ENCODE peak calls at places on chromosomes 4 and X, in ten cellular contexts. L is upper lobe of left lung; C is SK-MEL-5; N is GM23248; D is stimulated activated CD4-positive, alpha-beta T cell treated with anti-CD3 and anti-CD28 coated beads, Interleukin-2, amount 100 ng/mL, for 48 hours; J is substantia nigra; Y is hippocampal formation; G is LoVo; H is AG10803; X is NCI-H1694 treated with DMSO at 0.1 percent for 48 hours. W is an unnamed sample.

GRCh38 chr4:124907881-124908280 is 195.3 kb upstream of the ANKRD50 start:
- DNase-seq in Y (no peak), C (no peak), L (no peak), H (peak), J (no peak), G (no peak), N (peak), D (no peak), X (no peak), W (no peak)

GRCh38 chr4:158850800-158851644 is 82.2 kb downstream of the FNIP2 start:
- DNase-seq in G (peak), Y (no peak), H (peak), D (no peak), X (peak), L (no peak), C (peak), J (no peak), N (peak), W (no peak)

GRCh38 chr4:83862471-83862870 is 326.6 kb downstream of the GPAT3 start:
- DNase-seq in X (no peak), J (no peak), C (no peak), G (no peak), H (peak), N (no peak), L (peak), Y (no peak), D (no peak), W (no peak)

GRCh38 chr4:105350859-105351494 is 122.9 kb downstream of the PPA2 start:
- DNase-seq in G (no peak), D (no peak), C (no peak), J (no peak), L (no peak), X (no peak), H (peak), N (peak), Y (no peak), W (no peak)

GRCh38 chr4:26782168-26782829 is 78.3 kb upstream of the STIM2 start:
- DNase-seq in Y (no peak), H (no peak), C (no peak), J (no peak), X (no peak), N (no peak), L (no peak), D (no peak), G (no peak), W (no peak)

GRCh38 chrX:85003655-85004244 is at the start of gene APOOL:
- DNase-seq in D (peak), G (peak), N (peak), Y (peak), J (peak), L (peak), H (peak), X (peak), C (peak), W (peak)

GRCh38 chr4:89765966-89766365 is 71.0 kb downstream of the SNCA start:
- DNase-seq in D (no peak), H (peak), G (no peak), Y (no peak), J (no peak), L (no peak), N (peak), C (peak), X (peak), W (no peak)

GRCh38 chr4:150211016-150211415 is 132.8 kb downstream of the DCLK2 start:
- DNase-seq in D (no peak), H (peak), Y (peak), G (no peak), X (no peak), C (no peak), N (peak), L (no peak), J (no peak), W (no peak)

GRCh38 chr4:158809611-158810486 is 41.0 kb downstream of the FNIP2 start:
- DNase-seq in L (peak), C (peak), D (no peak), J (no peak), X (no peak), N (peak), Y (no peak), G (peak), H (peak), W (no peak)

GRCh38 chrX:16665089-16665488 is 15.1 kb downstream of the S100G start:
- DNase-seq in H (peak), C (no peak), X (no peak), J (no peak), N (peak), Y (no peak), G (no peak), D (no peak), L (no peak), W (no peak)

GRCh38 chr4:23889814-23890269 is at the start of gene PPARGC1A:
- DNase-seq in D (no peak), G (no peak), J (peak), L (peak), N (peak), H (no peak), Y (peak), X (no peak), C (peak), W (no peak)

GRCh38 chr4:8343051-8343966 is 73.8 kb downstream of the HTRA3 start:
- DNase-seq in C (no peak), D (no peak), X (no peak), L (no peak), G (no peak), Y (no peak), N (no peak), H (peak), J (no peak), W (no peak)

GRCh38 chr4:81069706-81070331 is 39.3 kb downstream of the BMP3 start:
- DNase-seq in J (peak), D (peak), H (peak), G (peak), Y (peak), L (peak), X (peak), N (peak), C (peak), W (no peak)

GRCh38 chr4:130233377-130234047 is 1137.6 kb downstream of the C4orf33 start:
- DNase-seq in H (no peak), Y (no peak), C (no peak), L (no peak), J (no peak), N (no peak), G (no peak), X (no peak), D (no peak), W (peak)

GRCh38 chr4:1964443-1964842 is 44.3 kb downstream of the NELFA start:
- DNase-seq in N (no peak), L (no peak), Y (no peak), G (no peak), D (no peak), J (no peak), C (no peak), X (no peak), H (no peak), W (no peak)

GRCh38 chr4:153346031-153346430 is 1.5 kb downstream of the MND1 start:
- DNase-seq in Y (no peak), J (no peak), L (no peak), D (no peak), X (no peak), G (no peak), H (no peak), C (no peak), N (no peak), W (no peak)

GRCh38 chrX:154761977-154762528 is 611 bp upstream of the DKC1 start:
- DNase-seq in H (no peak), D (no peak), C (no peak), G (no peak), J (no peak), N (peak), L (no peak), Y (no peak), X (peak), W (no peak)

GRCh38 chrX:136097871-136098805 is 49.2 kb upstream of the FHL1 start:
- DNase-seq in X (no peak), L (no peak), N (no peak), J (no peak), D (no peak), C (no peak), H (no peak), Y (no peak), G (no peak), W (no peak)

GRCh38 chr4:75494563-75494962 is 19.6 kb downstream of the RCHY1 start:
- DNase-seq in C (peak), Y (no peak), X (no peak), N (peak), H (peak), L (no peak), J (no peak), G (no peak), D (no peak), W (no peak)

GRCh38 chr4:165718660-165719059 is 154.4 kb upstream of the TLL1 start:
- DNase-seq in H (no peak), X (no peak), L (no peak), J (no peak), Y (no peak), D (no peak), G (no peak), N (no peak), C (no peak), W (no peak)

GRCh38 chr4:140363558-140363957 is 9.9 kb upstream of the SCOC start:
- DNase-seq in G (no peak), D (no peak), H (no peak), N (no peak), C (no peak), J (no peak), Y (no peak), L (no peak), X (peak), W (no peak)

GRCh38 chr4:123288309-123289025 is 108.1 kb upstream of the SPRY1 start:
- DNase-seq in X (no peak), N (no peak), Y (no peak), H (no peak), C (no peak), G (no peak), L (no peak), J (no peak), D (no peak), W (no peak)

GRCh38 chrX:74461384-74461783 is 40.1 kb downstream of the SLC16A2 start:
- DNase-seq in X (no peak), Y (no peak), D (no peak), H (peak), J (no peak), G (no peak), N (peak), C (no peak), L (no peak), W (no peak)

GRCh38 chr4:118920247-118920646 is 31.6 kb downstream of the SYNPO2 start:
- DNase-seq in J (no peak), H (no peak), X (no peak), D (no peak), Y (no peak), C (no peak), N (no peak), G (no peak), L (no peak), W (no peak)

GRCh38 chrX:55907968-55908607 is 190.5 kb downstream of the RRAGB start:
- DNase-seq in C (peak), H (peak), Y (peak), L (peak), D (peak), N (peak), G (peak), J (peak), X (no peak), W (peak)

GRCh38 chr4:25928956-25929336 is 14.9 kb downstream of the SMIM20 start:
- DNase-seq in H (peak), Y (no peak), J (no peak), N (peak), D (no peak), C (no peak), G (no peak), L (no peak), X (no peak), W (no peak)

GRCh38 chr4:133000012-133000411 is 149.1 kb upstream of the PCDH10 start:
- DNase-seq in J (no peak), Y (no peak), X (no peak), D (no peak), N (no peak), H (no peak), C (no peak), G (no peak), L (no peak), W (no peak)

GRCh38 chr4:172857026-172857425 is 311.6 kb upstream of the GALNT7 start:
- DNase-seq in J (no peak), L (no peak), D (no peak), C (no peak), N (no peak), X (no peak), H (no peak), Y (no peak), G (no peak), W (no peak)

GRCh38 chr4:68299492-68300457 is 50.1 kb downstream of the YTHDC1 start:
- DNase-seq in D (no peak), N (no peak), L (no peak), Y (no peak), H (no peak), G (no peak), X (no peak), J (no peak), C (no peak), W (no peak)

GRCh38 chr4:3423406-3423805 is 18.4 kb upstream of the HGFAC start:
- DNase-seq in C (no peak), J (no peak), X (no peak), D (no peak), Y (no peak), H (no peak), N (no peak), G (no peak), L (no peak), W (no peak)

GRCh38 chr4:185881427-185881826 is 69.4 kb upstream of the SORBS2 start:
- DNase-seq in Y (no peak), D (no peak), L (no peak), X (no peak), G (peak), N (peak), J (no peak), C (no peak), H (peak), W (no peak)

GRCh38 chr4:133385161-133385954 is 236.3 kb downstream of the PCDH10 start:
- DNase-seq in G (no peak), C (no peak), D (no peak), H (no peak), J (no peak), L (no peak), N (no peak), Y (no peak), X (no peak), W (no peak)

GRCh38 chr4:26204911-26205368 is 115.9 kb upstream of the RBPJ start:
- DNase-seq in X (no peak), H (no peak), C (no peak), L (no peak), Y (peak), D (no peak), G (no peak), J (no peak), N (no peak), W (no peak)

GRCh38 chrX:38636949-38637819 is 75.8 kb downstream of the TSPAN7 start:
- DNase-seq in G (no peak), J (no peak), H (no peak), X (peak), Y (no peak), C (no peak), N (no peak), L (no peak), D (no peak), W (no peak)

GRCh38 chrX:39158801-39159657 is 357.8 kb downstream of the MID1IP1 start:
- DNase-seq in X (peak), Y (no peak), C (no peak), J (no peak), D (no peak), N (peak), G (no peak), L (peak), H (no peak), W (no peak)

GRCh38 chrX:111376897-111377601 is 34.9 kb downstream of the DCX start:
- DNase-seq in X (no peak), L (no peak), C (no peak), N (no peak), G (no peak), Y (no peak), J (no peak), D (no peak), H (no peak), W (no peak)

GRCh38 chr4:104166749-104167148 is 327.9 kb downstream of the CXXC4 start:
- DNase-seq in D (no peak), Y (no peak), C (no peak), X (no peak), L (no peak), J (no peak), H (no peak), G (no peak), N (no peak), W (no peak)